ENCODE peak calls at places on chromosomes 12 and 14, in six cellular contexts. L is GM23248; G is stimulated activated CD4-positive, alpha-beta T cell treated with anti-CD3 and anti-CD28 coated beads, Interleukin-4, amount 100 ng/mL, for 4 hours; B is activated gamma-delta T cell treated with anti-CD3 and anti-CD28 coated beads, Interleukin-2, amount 50 U/mL, for 16 hours; A is LoVo; J is activated CD4-positive, alpha-beta T cell treated with anti-CD3 and anti-CD28 coated beads, Interleukin-2, amount 50 U/mL, for 1 hour. P is an unnamed sample.

GRCh38 chr14:96663491-96664067 is 133.6 kb upstream of the VRK1 start:
- DNase-seq in L (no peak), G (no peak), B (no peak), A (no peak), J (no peak), P (no peak)

GRCh38 chr14:24921903-24922302 is 128.0 kb downstream of the STXBP6 start:
- DNase-seq in L (peak), G (no peak), B (no peak), A (no peak), J (no peak), P (no peak)

GRCh38 chr12:94779520-94779919 is 129.2 kb upstream of the TMCC3 start:
- DNase-seq in L (no peak), G (no peak), B (no peak), A (peak), J (no peak), P (peak)

GRCh38 chr14:80393766-80394165 is 182.5 kb upstream of the DIO2 start:
- DNase-seq in L (no peak), G (no peak), B (no peak), A (no peak), J (no peak), P (no peak)

GRCh38 chr12:82351390-82351789 is 6.8 kb downstream of the CCDC59 start:
- DNase-seq in L (no peak), G (no peak), B (no peak), A (no peak), J (no peak), P (no peak)

GRCh38 chr12:2003676-2004112 is 563 bp downstream of the DCP1B start:
- DNase-seq in L (peak), G (no peak), B (no peak), A (peak), J (no peak), P (no peak)

GRCh38 chr14:59529189-59529588 is 44.9 kb downstream of the JKAMP start:
- DNase-seq in L (no peak), G (no peak), B (no peak), A (peak), J (no peak), P (no peak)

GRCh38 chr12:106583578-106584103 is 837 bp downstream of the RFX4 start:
- DNase-seq in L (peak), G (no peak), B (no peak), A (peak), J (no peak), P (no peak)

GRCh38 chr14:72909163-72909562 is 15.3 kb upstream of the DPF3 start:
- DNase-seq in L (peak), G (no peak), B (no peak), A (no peak), J (no peak), P (no peak)

GRCh38 chr12:123063535-123063934 is 83.1 kb downstream of the ARL6IP4 start:
- DNase-seq in L (peak), G (no peak), B (no peak), A (no peak), J (no peak), P (no peak)

GRCh38 chr12:54294152-54294913 is 6.5 kb downstream of the NFE2 start:
- DNase-seq in L (peak), G (peak), B (peak), A (peak), J (peak), P (no peak)

GRCh38 chr12:69540606-69541386 is 44.5 kb upstream of the CCT2 start:
- DNase-seq in L (peak), G (no peak), B (no peak), A (no peak), J (no peak), P (peak)

GRCh38 chr12:4911316-4911994 is 1.8 kb downstream of the KCNA1 start:
- DNase-seq in L (no peak), G (no peak), B (no peak), A (no peak), J (no peak), P (no peak)

GRCh38 chr14:105117710-105118385 is 50.7 kb downstream of the JAG2 start:
- DNase-seq in L (no peak), G (no peak), B (no peak), A (no peak), J (no peak), P (no peak)